ENCODE peak calls at places on chromosome 13, in ten cellular contexts. J is tibial artery; H is CD8-positive, alpha-beta T cell; S is thoracic aorta; V is K562; K is foreskin keratinocyte; O is retinal pigment epithelial cell; Y is activated CD8-positive, alpha-beta T cell treated with anti-CD3 and anti-CD28 coated beads for 36 hours; G is NB4; C is tibial nerve. U is an unnamed sample.

GRCh38 chr13:39565036-39565949 is 37.7 kb downstream of the LHFPL6 start:
- DNase-seq in C (no peak), J (no peak), G (no peak), K (peak), Y (no peak), S (no peak), H (no peak), V (no peak), O (peak), U (no peak)

GRCh38 chr13:53197424-53197823 is 168.8 kb downstream of the OLFM4 start:
- DNase-seq in H (no peak), J (no peak), V (no peak), O (no peak), K (no peak), Y (no peak), C (no peak), G (no peak), S (no peak), U (no peak)

GRCh38 chr13:57582032-57582431 is 49.5 kb upstream of the PCDH17 start:
- DNase-seq in S (no peak), Y (no peak), K (no peak), O (no peak), V (no peak), G (peak), J (no peak), H (no peak), C (no peak), U (no peak)

GRCh38 chr13:98677398-98677797 is 75.1 kb downstream of the SLC15A1 start:
- DNase-seq in G (no peak), K (peak), S (no peak), O (no peak), H (no peak), V (no peak), C (no peak), Y (no peak), J (no peak), U (no peak)

GRCh38 chr13:94079876-94080275 is 399.6 kb downstream of the DCT start:
- DNase-seq in C (no peak), O (no peak), Y (no peak), K (no peak), J (no peak), V (no peak), S (no peak), G (no peak), H (no peak), U (no peak)

GRCh38 chr13:31172535-31172934 is 10.8 kb upstream of the HSPH1 start:
- DNase-seq in J (no peak), S (no peak), K (peak), V (no peak), H (no peak), G (no peak), C (no peak), Y (no peak), O (peak), U (no peak)

GRCh38 chr13:66301482-66301881 is 928.7 kb downstream of the PCDH9 start:
- DNase-seq in V (no peak), Y (no peak), O (no peak), S (no peak), H (no peak), C (no peak), J (no peak), G (no peak), K (no peak), U (no peak)

GRCh38 chr13:48319458-48320395 is 16.2 kb downstream of the RB1 start:
- DNase-seq in Y (peak), C (no peak), K (no peak), H (peak), J (no peak), O (no peak), S (no peak), V (no peak), G (no peak), U (no peak)

GRCh38 chr13:76856141-76856571 is 30.0 kb downstream of the KCTD12 start:
- DNase-seq in O (no peak), G (peak), V (no peak), K (peak), C (no peak), S (no peak), Y (peak), H (no peak), J (no peak), U (no peak)

GRCh38 chr13:90675129-90675528 is 672.4 kb upstream of the MIR17HG start:
- DNase-seq in J (no peak), O (no peak), C (no peak), G (no peak), S (no peak), V (no peak), H (no peak), K (no peak), Y (no peak), U (no peak)

GRCh38 chr13:101639711-101640110 is 187.2 kb downstream of the ITGBL1 start:
- DNase-seq in V (no peak), O (no peak), S (no peak), H (no peak), J (no peak), C (no peak), G (no peak), Y (no peak), K (no peak), U (no peak)

GRCh38 chr13:113645329-113645728 is 12.7 kb downstream of the ATP4B start:
- DNase-seq in K (no peak), H (no peak), V (no peak), S (no peak), O (no peak), G (no peak), J (no peak), C (no peak), Y (no peak), U (no peak)

GRCh38 chr13:27171244-27171829 is at the start of gene USP12:
- DNase-seq in S (peak), Y (peak), J (no peak), O (no peak), C (no peak), H (peak), V (peak), G (peak), K (no peak), U (no peak)

GRCh38 chr13:60755380-60756163 is 358.6 kb downstream of the TDRD3 start:
- DNase-seq in G (no peak), V (no peak), O (peak), J (no peak), Y (no peak), K (peak), C (no peak), H (no peak), S (no peak), U (no peak)

GRCh38 chr13:38759390-38759789 is 72.5 kb downstream of the FREM2 start:
- DNase-seq in V (no peak), C (no peak), G (no peak), K (no peak), Y (no peak), O (no peak), H (no peak), J (no peak), S (no peak), U (no peak)

GRCh38 chr13:106537521-106537920 is 2.1 kb upstream of the EFNB2 start:
- DNase-seq in J (no peak), S (no peak), H (no peak), O (no peak), G (no peak), K (no peak), V (no peak), C (no peak), Y (no peak), U (no peak)

GRCh38 chr13:23160241-23161175 is 20.3 kb upstream of the SGCG start:
- DNase-seq in G (peak), Y (no peak), H (no peak), O (no peak), K (peak), V (no peak), C (no peak), S (no peak), J (no peak), U (no peak)
- TF ChIP-seq CTCF in G (peak), Y (no peak), H (no peak), O (peak), K (peak), V (no peak), C (no peak), S (no peak), J (no peak), U (no peak)

DNA sequence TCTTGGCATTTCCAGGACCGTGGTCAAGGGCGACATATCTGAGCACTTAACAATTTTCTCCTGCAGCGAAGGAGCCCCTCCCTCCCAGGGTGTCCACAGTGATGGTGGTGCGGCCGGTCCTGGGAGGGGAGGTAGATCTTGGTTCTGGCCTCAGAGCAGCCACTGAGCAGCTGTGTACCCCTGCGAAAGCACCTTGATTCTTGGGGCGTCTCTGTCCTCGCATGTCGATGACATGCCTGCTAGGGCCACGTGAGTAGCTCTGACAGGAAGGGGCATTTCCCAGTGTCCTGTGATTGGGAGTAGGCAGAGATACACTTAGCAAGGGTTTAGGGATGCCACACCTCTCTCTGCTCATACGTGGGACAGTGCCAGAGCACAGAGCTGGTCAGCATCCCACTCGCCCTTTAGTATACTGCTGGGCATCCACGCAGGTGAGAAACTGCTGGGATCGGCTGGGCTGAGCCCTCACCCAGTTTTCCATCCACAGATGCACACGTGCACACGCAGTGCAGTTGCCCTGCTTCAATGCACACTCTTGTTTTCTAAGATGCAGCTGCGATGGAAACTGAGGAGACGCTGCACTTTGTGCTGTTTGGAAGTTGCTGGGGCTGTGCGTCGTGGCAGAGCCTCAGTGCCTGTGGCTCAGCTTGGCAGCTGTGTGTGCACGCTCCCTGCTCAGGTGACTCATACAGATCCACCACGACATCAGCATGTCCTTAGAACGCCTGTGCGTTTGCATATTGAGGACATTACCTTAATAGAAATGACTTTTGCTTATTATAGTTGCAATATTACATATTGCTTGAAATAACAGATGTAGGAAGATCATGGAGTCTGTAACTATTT is 66.8 kb downstream of the TEX29 start:
- DNase-seq in H (no peak), V (no peak), J (peak), O (no peak), C (no peak), S (no peak), G (no peak), K (no peak), Y (peak), U (no peak)
- TF ChIP-seq CTCF in H (no peak), V (no peak), J (no peak), O (no peak), C (no peak), S (no peak), G (no peak), K (no peak), Y (no peak), U (no peak)

GRCh38 chr13:72341904-72342303 is 385.5 kb downstream of the MZT1 start:
- DNase-seq in J (no peak), Y (no peak), K (no peak), C (no peak), O (no peak), G (peak), S (no peak), V (no peak), H (no peak), U (no peak)
- TF ChIP-seq CTCF in J (no peak), Y (no peak), K (no peak), C (no peak), O (no peak), G (peak), S (no peak), V (no peak), H (no peak), U (no peak)

GRCh38 chr13:97199451-97199850 is 22.7 kb upstream of the MBNL2 start:
- DNase-seq in Y (no peak), H (no peak), O (no peak), G (no peak), J (no peak), K (no peak), C (no peak), S (no peak), V (no peak), U (no peak)
- TF ChIP-seq CTCF in Y (no peak), H (no peak), O (no peak), G (no peak), J (no peak), K (no peak), C (no peak), S (no peak), V (no peak), U (no peak)

GRCh38 chr13:87129602-87130300 is 541.4 kb upstream of the SLITRK5 start:
- DNase-seq in J (no peak), V (no peak), Y (no peak), O (no peak), G (no peak), K (peak), S (no peak), H (no peak), C (no peak), U (no peak)
- TF ChIP-seq CTCF in J (no peak), V (no peak), Y (no peak), O (no peak), G (no peak), K (no peak), S (no peak), H (no peak), C (no peak), U (no peak)

GRCh38 chr13:33286143-33286542 is 588 bp upstream of the STARD13 start:
- DNase-seq in S (no peak), V (no peak), O (no peak), G (no peak), K (no peak), C (no peak), H (no peak), Y (no peak), J (no peak), U (no peak)
- TF ChIP-seq CTCF in S (no peak), V (no peak), O (no peak), G (no peak), K (no peak), C (no peak), H (no peak), Y (no peak), J (no peak), U (no peak)